ENCODE peak calls at places on chromosome 10, in five cellular contexts. X, D, C, G and A are unnamed samples.

GRCh38 chr10:14571866-14572507 is 202.7 kb downstream of the FAM107B start:
- DNase-seq in X (peak), D (no peak), C (peak), G (peak), A (peak)

GRCh38 chr10:7501157-7501556 is 90.3 kb upstream of the SFMBT2 start:
- DNase-seq in X (no peak), D (no peak), C (no peak), G (no peak), A (no peak)

GRCh38 chr10:99612167-99612831 is 7.9 kb downstream of the SLC25A28 start:
- DNase-seq in X (no peak), D (peak), C (no peak), G (peak), A (no peak)

GRCh38 chr10:104120061-104120460 is 1.9 kb upstream of the SFR1 start:
- DNase-seq in X (no peak), D (no peak), C (no peak), G (no peak), A (no peak)

GRCh38 chr10:22851865-22852239 is 76.0 kb upstream of the ARMC3 start:
- DNase-seq in X (no peak), D (no peak), C (no peak), G (no peak), A (no peak)

GRCh38 chr10:82813856-82814255 is 938.9 kb downstream of the NRG3 start:
- DNase-seq in X (no peak), D (peak), C (no peak), G (peak), A (no peak)

GRCh38 chr10:18319628-18320027 is 179.4 kb downstream of the CACNB2 start:
- DNase-seq in X (no peak), D (no peak), C (no peak), G (no peak), A (no peak)

GRCh38 chr10:97553575-97554100 is 18.9 kb upstream of the ANKRD2 start:
- DNase-seq in X (no peak), D (peak), C (peak), G (peak), A (peak)

GRCh38 chr10:48509974-48510692 is 94.7 kb downstream of the ARHGAP22 start:
- DNase-seq in X (no peak), D (peak), C (no peak), G (no peak), A (no peak)

GRCh38 chr10:116038259-116038658 is 234.7 kb downstream of the GFRA1 start:
- DNase-seq in X (no peak), D (no peak), C (no peak), G (peak), A (no peak)

GRCh38 chr10:61822781-61823230 is 78.7 kb upstream of the ARID5B start:
- DNase-seq in X (no peak), D (no peak), C (no peak), G (no peak), A (no peak)

GRCh38 chr10:59362184-59362966 is at the start of gene FAM13C:
- DNase-seq in X (no peak), D (peak), C (no peak), G (peak), A (no peak)

GRCh38 chr10:110488124-110488681 is 9.5 kb upstream of the DUSP5 start:
- DNase-seq in X (no peak), D (no peak), C (no peak), G (no peak), A (no peak)

GRCh38 chr10:120948889-120949382 is 97.8 kb downstream of the WDR11 start:
- DNase-seq in X (peak), D (peak), C (peak), G (peak), A (no peak)

GRCh38 chr10:132921818-132922807 is 20.3 kb downstream of the CFAP46 start:
- DNase-seq in X (no peak), D (no peak), C (no peak), G (no peak), A (no peak)

GRCh38 chr10:59393349-59393748 is 31.0 kb upstream of the FAM13C start:
- DNase-seq in X (no peak), D (no peak), C (no peak), G (no peak), A (no peak)

GRCh38 chr10:116272497-116273221 is at the start of gene GFRA1:
- DNase-seq in X (no peak), D (no peak), C (no peak), G (peak), A (no peak)